ENCODE peak calls at places on chromosomes 4 and X, in four cellular contexts. F is HepG2, Y is K562, D is GM12878. W is an unnamed sample.

GRCh38 chrX:103253608-103254007 is 1.3 kb downstream of the TCEAL8 start:
- DNase-seq in F (no peak), Y (peak), D (no peak), W (no peak)

GRCh38 chrX:119189586-119189985 is 46.5 kb upstream of the PGRMC1 start:
- DNase-seq in F (no peak), Y (no peak), D (no peak), W (no peak)

GRCh38 chr4:152640058-152640921 is 39.5 kb downstream of the TMEM154 start:
- DNase-seq in F (no peak), Y (peak), D (no peak), W (peak)

GRCh38 chr4:83855044-83855443 is 319.1 kb downstream of the GPAT3 start:
- DNase-seq in F (peak), Y (no peak), D (no peak), W (peak)

GRCh38 chrX:40845331-40845911 is 110.1 kb upstream of the MED14 start:
- DNase-seq in F (peak), Y (no peak), D (no peak), W (no peak)

GRCh38 chrX:102930990-102931756 is 5.9 kb upstream of the RAB40AL start:
- DNase-seq in F (no peak), Y (no peak), D (no peak), W (no peak)

GRCh38 chr4:55920571-55920970 is 28.2 kb upstream of the CEP135 start:
- DNase-seq in F (no peak), Y (no peak), D (no peak), W (no peak)

GRCh38 chr4:105126311-105127153 is 20.1 kb upstream of the TET2 start:
- DNase-seq in F (no peak), Y (no peak), D (no peak), W (no peak)

GRCh38 chr4:163600731-163601130 is 106.2 kb downstream of the TMA16 start:
- DNase-seq in F (no peak), Y (no peak), D (no peak), W (no peak)

DNA sequence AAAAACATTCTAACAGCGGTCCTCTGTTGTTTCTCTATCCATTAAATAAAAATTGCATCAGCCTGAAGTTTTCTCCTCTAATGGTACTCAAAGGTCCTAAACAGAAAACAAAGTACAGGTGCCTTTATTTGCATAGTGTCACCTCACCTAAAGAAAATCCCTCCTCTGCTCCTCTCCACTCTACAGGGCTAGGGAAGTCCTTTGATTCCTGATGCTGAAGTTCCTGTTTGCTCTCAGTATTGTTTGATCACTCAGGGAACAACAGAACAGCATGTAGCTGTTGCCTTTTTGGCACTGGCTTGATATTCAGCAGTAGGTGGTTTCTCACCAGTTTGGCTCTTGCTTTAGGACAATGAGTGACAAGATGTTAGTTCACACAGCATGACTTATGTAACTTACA is 156.1 kb upstream of the SLC7A11 start:
- DNase-seq in F (peak), Y (no peak), D (no peak), W (no peak)
- TF ChIP-seq CEBPB in F (no peak), Y (no peak), D (no peak), W (no peak)

GRCh38 chr4:121724671-121725070 is 27.9 kb upstream of the ANXA5 start:
- DNase-seq in F (no peak), Y (no peak), D (no peak), W (no peak)

GRCh38 chr4:121721700-121722099 is 24.9 kb upstream of the ANXA5 start:
- DNase-seq in F (no peak), Y (no peak), D (no peak), W (no peak)

GRCh38 chr4:121728798-121729226 is 32.0 kb upstream of the ANXA5 start:
- DNase-seq in F (no peak), Y (no peak), D (no peak), W (no peak)

GRCh38 chr4:121728066-121728465 is 31.3 kb upstream of the ANXA5 start:
- DNase-seq in F (peak), Y (no peak), D (no peak), W (peak)

DNA sequence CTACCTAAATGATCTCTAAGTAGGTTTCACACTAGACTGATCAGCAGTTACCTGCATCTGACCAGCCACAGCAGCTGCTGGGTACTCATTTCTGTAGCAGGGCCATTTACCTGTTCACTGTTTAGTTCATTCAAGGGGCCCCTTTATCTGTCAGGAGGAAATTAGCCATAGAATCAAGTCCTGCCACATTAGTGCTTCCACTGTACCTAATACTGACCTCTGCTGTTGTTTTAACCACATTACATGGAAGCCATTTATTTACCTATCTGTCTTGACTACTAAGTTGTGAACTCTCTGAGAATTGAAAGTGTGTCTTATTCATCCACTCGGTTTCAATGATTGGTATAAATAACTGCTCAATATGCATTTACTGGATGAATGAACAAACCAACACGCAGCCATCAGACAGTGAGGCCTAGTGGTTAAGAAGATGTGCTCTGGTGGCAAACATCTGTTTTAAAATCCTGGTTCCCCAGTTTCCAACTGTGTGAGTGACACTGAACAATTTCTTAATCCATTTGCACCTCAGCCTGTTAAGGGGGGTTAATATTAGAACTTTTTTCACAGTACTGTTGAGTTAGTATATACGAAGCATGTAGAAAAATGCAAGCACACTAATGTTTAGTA is 30.0 kb upstream of the ANXA5 start:
- DNase-seq in F (peak), Y (peak), D (peak), W (peak)
- TF ChIP-seq CHD4 in F (no peak), Y (no peak), D (no peak), W (no peak)

GRCh38 chrX:14043209-14043608 is 13.5 kb upstream of the GEMIN8 start:
- DNase-seq in F (peak), Y (no peak), D (no peak), W (no peak)

GRCh38 chrX:14038375-14039077 is 8.8 kb upstream of the GEMIN8 start:
- DNase-seq in F (no peak), Y (no peak), D (no peak), W (no peak)

GRCh38 chrX:14039344-14039743 is 9.7 kb upstream of the GEMIN8 start:
- DNase-seq in F (peak), Y (peak), D (no peak), W (no peak)
- TF ChIP-seq CEBPB in F (no peak), Y (no peak), D (no peak), W (no peak)

DNA sequence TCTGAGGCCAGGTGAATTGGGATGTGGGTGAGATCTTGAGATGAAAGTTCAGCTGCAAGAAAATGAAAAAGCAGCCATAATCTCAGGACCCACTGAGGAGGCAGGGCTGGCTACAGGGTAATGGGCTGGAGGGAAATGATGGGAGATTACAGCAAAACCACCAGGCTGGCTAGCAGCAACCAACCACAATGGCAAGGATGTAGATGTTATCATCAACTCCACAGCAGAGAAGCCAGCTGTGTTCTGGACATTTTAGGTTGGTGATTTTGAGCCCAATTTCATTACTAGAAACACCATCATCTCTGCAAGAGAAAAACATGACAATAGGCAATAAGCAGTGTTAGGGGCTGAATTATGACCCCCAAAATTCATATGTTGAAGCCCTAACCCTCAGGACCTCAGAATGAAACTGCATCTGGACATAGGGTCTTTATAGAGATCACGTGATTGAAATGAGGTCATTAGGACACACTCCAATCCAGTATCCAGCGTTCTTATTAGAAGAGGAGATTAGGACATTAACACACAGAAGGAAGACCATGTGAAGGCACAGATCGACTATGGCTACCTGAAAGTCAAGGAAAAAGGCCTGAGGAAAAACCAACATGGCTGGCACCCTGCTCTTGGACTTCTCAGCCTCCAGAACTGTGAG is 139.8 kb upstream of the KIT start:
- DNase-seq in F (no peak), Y (no peak), D (no peak), W (no peak)
- TF ChIP-seq CHD4 in F (no peak), Y (no peak), D (no peak), W (no peak)

GRCh38 chr4:138535316-138535715 is 293.2 kb upstream of the SLC7A11 start:
- DNase-seq in F (no peak), Y (no peak), D (no peak), W (no peak)
- TF ChIP-seq CEBPB in F (no peak), Y (no peak), D (no peak), W (no peak)

GRCh38 chr4:176001171-176002006 is 64.3 kb upstream of the WDR17 start:
- DNase-seq in F (no peak), Y (no peak), D (no peak), W (peak)
- TF ChIP-seq CHD4 in F (no peak), Y (no peak), D (no peak), W (no peak)

GRCh38 chr4:88661724-88662123 is 35.9 kb downstream of the NAP1L5 start:
- DNase-seq in F (no peak), Y (no peak), D (no peak), W (peak)

GRCh38 chr4:88660446-88661294 is 37.0 kb downstream of the NAP1L5 start:
- DNase-seq in F (peak), Y (no peak), D (no peak), W (no peak)

GRCh38 chr4:88659890-88660208 is 37.8 kb downstream of the NAP1L5 start:
- DNase-seq in F (peak), Y (no peak), D (no peak), W (no peak)

GRCh38 chr4:88655226-88655625 is 42.4 kb downstream of the NAP1L5 start:
- DNase-seq in F (no peak), Y (no peak), D (no peak), W (no peak)

DNA sequence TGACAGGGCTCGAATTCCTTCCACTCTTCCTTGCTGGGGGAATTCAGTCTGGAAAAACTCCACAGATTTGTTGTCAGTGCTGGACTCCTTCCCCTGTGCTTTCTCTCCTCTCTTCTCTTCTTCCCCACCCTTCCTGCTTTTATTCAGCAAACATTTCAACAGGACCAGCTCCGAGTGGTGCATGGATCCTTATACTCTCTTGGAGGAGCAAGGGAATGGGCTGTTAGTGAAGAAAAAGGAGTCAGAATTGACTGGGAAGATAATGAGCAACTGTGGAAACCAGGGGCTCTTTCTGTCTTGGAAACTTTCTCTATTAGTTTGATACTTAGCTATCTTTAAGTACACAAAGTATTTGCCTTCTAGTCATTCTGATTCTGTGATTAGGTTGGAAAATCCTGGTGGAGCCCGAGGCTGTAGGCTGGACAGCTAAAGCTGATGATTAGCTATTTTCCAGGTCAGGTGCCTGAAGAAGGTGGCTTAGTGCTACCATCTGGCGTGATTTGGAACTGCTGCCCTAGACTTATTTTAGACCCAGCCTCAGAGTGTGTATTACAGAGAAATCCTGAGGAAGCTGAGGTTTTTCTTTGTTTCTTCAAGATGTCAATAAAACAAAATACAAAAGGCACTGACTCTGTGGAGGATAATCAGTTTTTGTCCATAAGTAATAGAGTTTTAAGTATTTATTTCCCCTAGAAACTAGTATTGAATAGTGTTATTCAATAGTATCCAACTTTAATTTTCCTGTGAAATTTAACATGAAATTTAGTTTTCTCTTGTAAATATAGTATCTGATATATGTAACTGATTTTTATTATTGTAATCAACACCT is 38.4 kb downstream of the NAP1L5 start:
- DNase-seq in F (peak), Y (peak), D (peak), W (peak)
- TF ChIP-seq CEBPB in F (no peak), Y (no peak), D (no peak), W (no peak)

GRCh38 chrX:74534569-74535038 is 79.8 kb downstream of the RLIM start:
- DNase-seq in F (no peak), Y (no peak), D (peak), W (no peak)
- TF ChIP-seq CHD4 in F (no peak), Y (no peak), D (no peak), W (no peak)

GRCh38 chr4:6443035-6444023 is 29.1 kb downstream of the PPP2R2C start:
- DNase-seq in F (no peak), Y (no peak), D (no peak), W (no peak)
- TF ChIP-seq CEBPB in F (no peak), Y (no peak), D (no peak), W (no peak)

DNA sequence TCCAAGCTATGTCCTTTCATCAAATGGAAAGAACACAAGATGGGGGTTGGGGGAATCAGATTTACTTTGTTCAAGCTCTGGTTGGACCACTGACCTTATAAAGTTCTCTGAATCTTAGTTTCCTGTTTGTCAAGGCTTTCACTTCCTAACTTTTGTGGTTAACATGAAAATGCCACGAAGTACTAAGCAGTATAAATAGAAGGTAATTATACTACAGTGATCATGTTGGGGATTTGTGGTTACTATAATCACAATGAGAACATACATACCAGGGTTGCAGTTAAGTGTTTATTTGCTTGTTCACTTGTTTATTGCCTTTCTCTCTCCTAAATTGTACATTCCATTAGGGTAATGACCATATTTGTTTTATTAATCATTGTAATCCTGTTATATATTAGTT is 53.2 kb downstream of the SPRY1 start:
- DNase-seq in F (peak), Y (no peak), D (peak), W (no peak)
- TF ChIP-seq CHD4 in F (no peak), Y (no peak), D (no peak), W (no peak)